ENCODE peak calls at places on chromosomes 16 and 17, in eight cellular contexts. F, O, Q, Z, W, L, H and I are unnamed samples. For H3K9me3, the result is how much of the 10 kb centered on the place peaks cover.

GRCh38 chr17:77571562-77571981 is 386.9 kb upstream of the TNRC6C start:
- DNase-seq in W (no peak), Z (peak), F (no peak), L (no peak), Q (no peak), H (no peak), O (no peak), I (peak)

GRCh38 chr16:54816471-54816870 is 114.2 kb upstream of the IRX5 start:
- DNase-seq in W (no peak), L (no peak), O (no peak), F (no peak), Z (no peak), H (no peak), Q (no peak), I (no peak)

GRCh38 chr16:89100601-89101302 is 7.1 kb downstream of the ACSF3 start:
- DNase-seq in F (peak), Z (no peak), L (no peak), Q (no peak), O (no peak), W (no peak), H (no peak), I (no peak)

GRCh38 chr17:35057332-35057915 is 6.1 kb downstream of the RFFL start:
- DNase-seq in F (no peak), W (no peak), Q (no peak), H (no peak), O (no peak), L (no peak), Z (no peak), I (no peak)

GRCh38 chr17:49793309-49793708 is 4.8 kb downstream of the KAT7 start:
- DNase-seq in H (no peak), Q (no peak), F (no peak), Z (no peak), L (no peak), O (no peak), W (no peak), I (no peak)

GRCh38 chr16:14013145-14013570 is 58.0 kb upstream of the MRTFB start:
- DNase-seq in Q (no peak), W (no peak), H (no peak), L (no peak), Z (no peak), O (no peak), F (no peak), I (no peak)

GRCh38 chr16:4787627-4788482 is at the start of gene SEPTIN12:
- DNase-seq in W (no peak), O (no peak), L (no peak), H (no peak), F (peak), Q (no peak), Z (no peak), I (no peak)

GRCh38 chr17:7721612-7722011 is 4.1 kb downstream of the DNAH2 start:
- DNase-seq in Q (no peak), F (no peak), Z (no peak), L (no peak), W (no peak), H (no peak), O (no peak), I (no peak)

GRCh38 chr17:49997256-49997735 is 2.3 kb upstream of the DLX3 start:
- DNase-seq in F (no peak), W (no peak), O (no peak), H (no peak), Q (no peak), Z (no peak), L (no peak), I (no peak)

GRCh38 chr16:84144859-84145639 is at the start of the genes DNAAF1 and HSDL1:
- DNase-seq in H (peak), L (peak), O (peak), Q (peak), F (peak), W (peak), Z (peak), I (peak)

GRCh38 chr17:26807024-26807423 is 486.9 kb upstream of the WSB1 start:
- DNase-seq in F (no peak), Z (no peak), H (no peak), L (no peak), O (no peak), Q (no peak), W (no peak), I (no peak)

DNA sequence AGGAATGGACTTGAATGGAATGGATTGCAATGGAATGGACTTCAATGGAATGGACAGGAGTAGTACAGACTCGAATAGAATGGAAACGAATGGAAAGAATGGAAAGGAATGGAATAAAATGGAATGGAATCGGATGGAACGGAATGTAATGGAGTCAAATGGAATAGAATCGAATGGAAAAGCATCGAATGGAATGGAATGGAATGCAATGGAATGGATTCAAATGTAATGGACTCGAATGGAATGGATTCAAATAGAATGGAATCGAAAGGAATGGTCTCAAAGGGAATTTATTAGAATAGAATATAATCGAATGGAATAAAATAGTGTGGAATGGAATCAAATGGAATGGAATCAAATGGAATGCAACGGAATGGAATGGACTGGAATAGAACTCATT is 484.9 kb upstream of the WSB1 start:
- DNase-seq in H (no peak), Q (no peak), W (no peak), Z (peak), O (no peak), F (no peak), L (peak), I (no peak)
- H3K9me3 ChIP-seq in H (under half), Q (under half), W (under half), Z (under half), O (half or more), F (under half), L (half or more), I (under half)

GRCh38 chr16:35325936-35326335 is 1866.5 kb downstream of the TP53TG3F start:
- DNase-seq in F (no peak), Q (no peak), O (no peak), L (no peak), W (no peak), H (no peak), Z (no peak), I (no peak)
- H3K9me3 ChIP-seq in F (under half), Q (under half), O (under half), L (under half), W (under half), H (under half), Z (under half), I (under half)

GRCh38 chr16:59941581-59941980 is 1207.5 kb upstream of the GOT2 start:
- DNase-seq in Z (no peak), H (no peak), F (no peak), O (no peak), Q (no peak), W (no peak), L (no peak), I (no peak)
- H3K9me3 ChIP-seq in Z (under half), H (under half), F (under half), O (under half), Q (under half), W (under half), L (under half), I (under half)

DNA sequence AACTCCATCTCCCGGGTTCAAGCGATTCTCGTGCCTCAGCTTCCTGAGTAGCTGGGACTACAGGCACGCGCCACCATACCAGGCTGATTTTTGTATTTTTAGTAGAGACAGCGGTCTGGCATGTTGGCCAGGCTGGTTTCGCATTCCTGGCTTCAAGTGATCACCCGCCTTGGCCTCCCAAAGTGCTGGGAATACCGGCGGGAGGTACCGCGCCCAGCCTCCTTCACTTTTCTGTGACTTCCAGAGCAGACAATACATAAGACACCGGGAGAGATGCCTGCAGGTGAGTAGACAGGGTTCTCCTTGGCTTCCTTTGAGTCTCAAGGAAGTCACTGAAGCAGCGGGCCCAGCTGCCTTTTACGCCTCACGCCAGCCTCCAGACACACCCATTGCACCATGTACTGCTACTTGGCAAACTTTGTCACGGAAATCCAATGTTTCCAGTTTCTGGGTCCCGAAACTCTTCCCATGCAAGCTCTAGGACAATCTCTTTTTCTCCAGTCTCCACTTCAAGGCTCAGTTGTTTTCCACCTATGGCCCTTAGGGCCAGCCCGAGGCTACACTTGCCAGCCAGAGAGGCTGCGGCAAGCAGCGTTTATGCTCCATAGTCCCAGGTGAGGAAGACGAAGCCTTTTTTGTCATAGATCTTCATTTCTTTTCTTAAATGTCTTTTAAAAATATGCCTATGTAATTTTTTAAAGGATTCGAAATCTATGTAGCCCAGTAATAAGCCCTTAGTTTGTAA is 886 bp upstream of the OR1F1 start:
- DNase-seq in L (no peak), H (no peak), W (no peak), O (no peak), Q (no peak), Z (no peak), F (no peak), I (no peak)
- H3K9me3 ChIP-seq in L (under half), H (under half), W (under half), O (under half), Q (under half), Z (under half), F (under half), I (under half)

GRCh38 chr16:56617212-56618085 is 8.1 kb upstream of the MT1E start:
- DNase-seq in F (peak), W (peak), O (no peak), Z (peak), H (peak), L (no peak), Q (peak), I (peak)
- H3K9me3 ChIP-seq in F (under half), W (under half), O (under half), Z (under half), H (under half), L (under half), Q (under half), I (under half)

GRCh38 chr16:62883526-62883925 is 847.3 kb upstream of the CDH8 start:
- DNase-seq in F (no peak), H (no peak), W (no peak), L (no peak), O (no peak), Q (no peak), Z (no peak), I (no peak)

DNA sequence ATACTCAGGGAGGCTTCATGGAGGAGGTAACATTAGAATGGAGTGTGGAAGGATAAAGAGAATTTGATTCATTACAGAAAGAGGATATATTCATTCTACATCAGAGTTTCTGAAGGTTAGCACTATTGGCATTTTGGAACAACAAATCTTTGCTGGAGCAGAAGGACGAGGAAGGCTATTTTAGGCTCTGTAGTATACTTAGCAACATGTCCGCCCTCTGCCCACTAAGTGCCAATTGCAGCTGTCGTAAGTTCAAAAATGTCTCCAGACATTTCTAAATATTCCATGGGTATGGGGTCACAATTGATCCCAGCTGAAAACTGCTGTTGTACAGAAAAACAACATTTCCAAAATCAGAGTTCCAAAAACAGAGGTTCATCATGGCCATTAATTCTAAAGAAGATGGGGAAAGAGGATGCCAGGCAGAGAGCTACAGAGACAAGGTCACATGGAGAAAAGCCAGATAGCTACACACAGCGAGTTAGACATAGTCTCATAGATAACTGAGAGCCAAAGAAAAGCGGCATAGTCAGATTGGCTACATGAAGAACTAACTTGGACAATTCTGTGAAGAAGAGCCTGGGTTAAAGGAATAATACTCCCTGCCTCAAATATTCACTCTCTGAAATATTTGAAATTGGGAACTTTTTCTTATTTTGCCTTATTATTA is 846.4 kb upstream of the CDH8 start:
- DNase-seq in Q (no peak), O (no peak), F (no peak), Z (no peak), L (no peak), W (no peak), H (no peak), I (no peak)
- H3K9me3 ChIP-seq in Q (under half), O (under half), F (under half), Z (under half), L (under half), W (under half), H (under half), I (under half)

DNA sequence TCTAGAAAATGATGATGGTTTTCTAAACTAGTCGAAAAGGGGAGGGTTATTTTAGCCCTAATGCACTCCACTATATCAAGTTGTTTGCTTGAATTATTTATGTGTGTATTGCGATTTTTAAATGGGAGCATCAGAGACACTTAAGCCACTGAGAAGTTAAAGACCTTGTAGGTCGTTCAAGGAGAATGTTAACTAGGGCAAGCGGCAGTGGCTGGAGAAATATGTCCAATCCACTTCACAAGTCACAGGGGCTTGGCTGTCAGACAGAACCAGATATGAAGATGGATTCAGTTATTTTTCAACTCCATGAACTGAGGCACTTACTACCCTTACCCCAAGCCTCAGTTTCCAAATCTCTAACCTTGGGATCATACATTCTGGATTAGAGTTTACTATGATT is 702.0 kb downstream of the CDH11 start:
- DNase-seq in L (no peak), F (no peak), Z (no peak), Q (no peak), H (no peak), O (no peak), W (no peak), I (no peak)
- H3K9me3 ChIP-seq in L (under half), F (under half), Z (under half), Q (under half), H (under half), O (under half), W (under half), I (under half)

DNA sequence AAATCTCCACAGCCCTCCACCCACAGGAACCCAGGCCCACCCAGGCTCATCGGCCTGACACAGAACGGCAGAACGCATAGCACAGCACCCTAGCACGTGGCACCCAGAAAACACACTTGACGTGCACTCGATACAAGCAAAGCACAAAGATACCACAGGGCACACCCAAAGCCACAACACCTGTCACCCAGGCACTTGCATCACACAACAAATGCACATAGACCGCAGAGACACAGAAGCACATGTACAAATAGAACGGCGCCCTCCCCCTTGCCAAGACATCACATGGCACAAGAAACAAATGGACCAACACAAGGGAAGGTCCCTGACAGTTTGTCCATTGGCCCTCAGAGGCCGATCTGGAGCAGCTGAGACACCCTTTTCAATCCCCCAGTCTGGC is 147.7 kb upstream of the WSCD1 start:
- DNase-seq in L (no peak), F (no peak), Q (no peak), H (peak), O (no peak), Z (no peak), W (no peak), I (no peak)
- H3K9me3 ChIP-seq in L (under half), F (under half), Q (under half), H (under half), O (under half), Z (under half), W (under half), I (under half)

DNA sequence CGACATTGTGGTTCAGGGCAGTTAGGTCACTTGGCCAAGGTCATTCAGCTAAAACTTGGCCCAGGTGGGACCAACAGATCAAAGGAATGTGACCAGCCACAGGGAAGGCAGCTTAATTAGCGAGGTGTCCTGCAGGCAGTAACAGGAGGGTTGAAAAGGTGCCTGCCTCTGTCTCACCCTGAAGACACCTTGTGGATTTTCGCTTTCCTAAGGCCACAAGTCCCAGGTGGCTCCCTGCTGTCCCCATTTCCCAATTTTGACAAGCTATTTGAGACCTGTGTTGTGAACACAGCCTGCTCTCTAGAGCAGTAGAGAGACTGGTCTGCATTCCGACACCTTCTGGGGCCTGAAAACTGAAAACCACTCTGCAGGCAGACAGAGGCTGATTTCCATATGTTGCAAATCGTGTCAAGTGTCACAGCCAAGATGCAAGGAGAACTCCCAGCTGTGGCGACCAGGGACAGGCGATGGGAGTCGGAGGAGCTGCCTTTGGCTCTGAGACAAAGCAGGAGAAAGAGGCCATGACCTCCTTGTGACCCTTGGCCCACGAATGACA is 593.1 kb upstream of the CDH5 start:
- DNase-seq in O (no peak), W (no peak), L (no peak), F (no peak), Q (no peak), H (no peak), Z (no peak), I (no peak)
- H3K9me3 ChIP-seq in O (under half), W (under half), L (under half), F (under half), Q (under half), H (under half), Z (under half), I (under half)

GRCh38 chr17:43842975-43843325 is 4.0 kb upstream of the CD300LG start:
- DNase-seq in L (no peak), W (no peak), Q (no peak), O (no peak), Z (no peak), F (no peak), H (no peak), I (no peak)
- H3K9me3 ChIP-seq in L (under half), W (under half), Q (under half), O (under half), Z (under half), F (under half), H (under half), I (under half)